ENCODE peak calls at places on chromosomes 4 and X, in five cellular contexts. V is IMR-90, G is H1, U is neuronal stem cell, O is mesenchymal stem cell. Q is an unnamed sample.

GRCh38 chrX:136608295-136608933 is 39.5 kb upstream of the CD40LG start:
- DNase-seq in V (no peak), G (no peak), U (no peak), O (no peak), Q (peak; percentile 30)

GRCh38 chr4:90570615-90571014 is 443.4 kb downstream of the CCSER1 start:
- DNase-seq in V (no peak), G (no peak), U (no peak), O (no peak), Q (no peak)

GRCh38 chrX:105658136-105658535 is 164.2 kb upstream of the NRK start:
- DNase-seq in V (no peak), G (no peak), U (no peak), O (peak; percentile 84), Q (no peak)

GRCh38 chrX:84153538-84153937 is 34.5 kb downstream of the RPS6KA6 start:
- DNase-seq in V (peak; percentile 35), G (no peak), U (no peak), O (no peak), Q (no peak)

GRCh38 chr4:103451341-103451740 is 253.2 kb upstream of the CENPE start:
- DNase-seq in V (no peak), G (no peak), U (no peak), O (no peak), Q (no peak)

GRCh38 chrX:43562372-43562771 is 93.7 kb upstream of the MAOA start:
- DNase-seq in V (no peak), G (no peak), U (no peak), O (peak; percentile 58), Q (no peak)

GRCh38 chrX:5852941-5853340 is 375.7 kb downstream of the NLGN4X start:
- DNase-seq in V (no peak), G (no peak), U (no peak), O (no peak), Q (no peak)

GRCh38 chr4:67234296-67234695 is 311.0 kb downstream of the CENPC start:
- DNase-seq in V (no peak), G (no peak), U (no peak), O (peak; percentile 83), Q (no peak)

GRCh38 chr4:189613202-189613601 is 327.5 kb upstream of the FRG1 start:
- DNase-seq in V (no peak), G (no peak), U (no peak), O (peak; percentile 16), Q (no peak)

GRCh38 chrX:112786076-112786475 is 54.6 kb downstream of the AMOT start:
- DNase-seq in V (no peak), G (no peak), U (no peak), O (no peak), Q (no peak)

GRCh38 chr4:152063301-152064235 is 302.8 kb upstream of the GATB start:
- DNase-seq in V (no peak), G (no peak), U (no peak), O (no peak), Q (no peak)

GRCh38 chr4:153512952-153513500 is 46.9 kb downstream of the TMEM131L start:
- DNase-seq in V (peak; percentile 49), G (no peak), U (no peak), O (no peak), Q (no peak)

GRCh38 chr4:159366966-159367365 is 264.1 kb downstream of the RAPGEF2 start:
- DNase-seq in V (no peak), G (no peak), U (no peak), O (no peak), Q (no peak)

GRCh38 chr4:113452152-113452551 is 309.4 kb downstream of the CAMK2D start:
- DNase-seq in V (no peak), G (no peak), U (no peak), O (no peak), Q (no peak)

GRCh38 chr4:212438-213174 is 88.3 kb downstream of the ZNF718 start:
- DNase-seq in V (peak; percentile 71), G (no peak), U (peak; percentile 75), O (peak; percentile 89), Q (no peak)

DNA sequence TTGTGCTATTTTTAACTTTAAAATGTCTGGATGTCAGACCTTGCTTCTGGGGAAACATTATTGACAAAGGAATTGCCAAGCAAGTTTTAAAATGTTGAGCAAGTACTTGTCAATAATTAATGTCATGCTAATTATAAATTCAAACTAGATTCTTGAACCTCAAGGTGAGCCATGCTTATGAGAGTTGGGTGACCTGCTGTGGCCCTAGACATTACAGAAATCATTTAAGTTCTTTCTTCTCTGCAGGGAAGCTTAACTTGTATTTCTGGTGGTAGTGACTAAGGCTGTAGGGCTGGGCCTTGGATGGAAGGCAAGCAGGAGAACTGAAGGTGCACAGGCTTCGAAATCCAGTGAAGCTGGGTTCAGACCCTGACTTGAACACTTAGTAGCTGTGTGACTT is 14.8 kb upstream of the UCHL1 start:
- DNase-seq in V (no peak), G (no peak), U (no peak), O (no peak), Q (no peak)
- H2AFZ ChIP-seq in V (no peak overlapping the region), G (peak overlapping the region; percentile 40), U (no peak overlapping the region), O (no peak overlapping the region), Q (no peak overlapping the region)

GRCh38 chr4:35520059-35520458 is 724.3 kb downstream of the ARAP2 start:
- DNase-seq in V (no peak), G (no peak), U (no peak), O (no peak), Q (peak; percentile 28)
- H3K14ac ChIP-seq in V (no peak overlapping the region), G (no peak overlapping the region), U (no peak overlapping the region), O (no peak overlapping the region), Q (no peak overlapping the region)

DNA sequence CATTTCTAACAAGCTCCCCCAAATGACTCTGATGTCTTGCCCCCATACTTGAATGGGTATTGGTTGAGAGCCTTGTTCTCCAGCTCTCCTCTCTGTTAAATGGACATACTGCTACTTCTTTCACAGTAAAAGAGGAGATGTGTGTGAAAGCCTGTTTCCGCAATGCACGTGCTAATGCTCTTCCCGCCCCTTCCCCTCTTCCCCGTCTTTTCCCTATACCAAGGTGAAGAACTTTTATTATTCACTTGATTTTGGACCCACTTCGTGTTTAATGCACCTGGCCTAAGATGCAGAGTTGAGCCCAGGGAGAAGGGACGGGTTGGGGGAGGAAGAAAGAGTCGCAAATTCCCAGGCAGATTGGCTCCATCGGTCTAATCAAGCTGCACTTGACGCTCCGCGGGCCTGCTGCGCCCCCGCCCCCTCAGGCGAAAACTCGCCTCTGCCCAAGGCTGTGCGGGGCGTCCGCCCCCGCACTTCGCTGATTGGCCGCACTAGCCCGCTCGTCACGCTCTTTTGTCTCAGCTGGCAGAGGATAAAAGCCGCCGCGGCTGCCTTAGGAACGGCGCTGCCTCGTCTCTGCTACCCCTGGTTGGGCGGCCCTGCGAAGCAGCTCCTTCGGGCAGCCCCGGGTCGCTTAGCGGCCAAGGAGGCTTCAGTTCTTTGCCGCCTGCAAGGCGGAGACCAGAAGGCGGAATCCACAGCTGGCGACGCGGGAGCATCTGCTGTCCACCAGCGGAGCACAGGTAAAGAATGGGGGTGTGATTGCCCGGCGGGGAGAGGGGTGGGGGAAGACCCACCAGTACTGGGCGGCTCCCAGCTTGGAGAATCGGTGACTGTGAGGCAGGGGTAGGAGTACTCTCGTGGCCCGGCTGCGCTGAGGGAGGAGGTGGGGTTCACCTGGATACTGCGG is at the start of gene ZCCHC12:
- DNase-seq in V (peak; percentile 37), G (peak; percentile 56), U (peak; percentile 75), O (peak; percentile 35), Q (peak; percentile 89)
- H4K8ac ChIP-seq in V (no peak within 1 kb of the TSS), G (no peak within 1 kb of the TSS), U (no peak within 1 kb of the TSS), O (no peak within 1 kb of the TSS), Q (no peak within 1 kb of the TSS)

GRCh38 chrX:38220024-38220935 is at the start of gene SRPX:
- DNase-seq in V (peak; percentile 52), G (no peak), U (peak; percentile 20), O (peak; percentile 69), Q (peak; percentile 53)

GRCh38 chrX:38224160-38224559 is 3.5 kb upstream of the SRPX start:
- DNase-seq in V (no peak), G (no peak), U (no peak), O (no peak), Q (no peak)

GRCh38 chrX:38221391-38221929 is 789 bp upstream of the SRPX start:
- DNase-seq in V (no peak), G (no peak), U (no peak), O (peak; percentile 70), Q (no peak)

GRCh38 chrX:38225093-38225492 is 4.4 kb upstream of the SRPX start:
- DNase-seq in V (peak; percentile 60), G (no peak), U (no peak), O (peak; percentile 65), Q (no peak)

GRCh38 chrX:38220936-38221386 is 290 bp upstream of the SRPX start:
- DNase-seq in V (peak; percentile 25), G (no peak), U (peak; percentile 0), O (peak; percentile 68), Q (no peak)
- H2AFZ ChIP-seq in V (peak overlapping the region; percentile 85), G (peak overlapping the region; percentile 32), U (peak overlapping the region; percentile 93), O (peak overlapping the region; percentile 42), Q (no peak overlapping the region)

GRCh38 chr4:53591372-53591892 is at the start of gene LNX1:
- DNase-seq in V (no peak), G (peak; percentile 70), U (no peak), O (no peak), Q (peak; percentile 96)
- H3K14ac ChIP-seq in V (no peak within 1 kb of the TSS), G (no peak within 1 kb of the TSS), U (no peak within 1 kb of the TSS), O (no peak within 1 kb of the TSS), Q (no peak within 1 kb of the TSS)